ENCODE peak calls at places on chromosomes 3 and 15, in eight cellular contexts. R, S, X, M, I, A, V and B are unnamed samples.
A peak's percentile ranks its signal among the peaks of the same experiment; 100 is the strongest.

GRCh38 chr15:85750319-85750806 is 44.4 kb downstream of the KLHL25 start:
- DNase-seq in R (peak; percentile 64), S (no peak), X (no peak), M (no peak), I (no peak), A (no peak), V (peak; percentile 28), B (no peak)

GRCh38 chr3:31275038-31275562 is 257.6 kb upstream of the STT3B start:
- DNase-seq in R (no peak), S (no peak), X (no peak), M (no peak), I (no peak), A (no peak), V (peak; percentile 21), B (peak; percentile 81)

GRCh38 chr3:111538687-111539086 is 3.3 kb upstream of the CD96 start:
- DNase-seq in R (no peak), S (no peak), X (no peak), M (no peak), I (no peak), A (no peak), V (no peak), B (peak; percentile 59)

GRCh38 chr3:24156466-24156865 is 211.4 kb downstream of the NR1D2 start:
- DNase-seq in R (no peak), S (no peak), X (no peak), M (no peak), I (no peak), A (no peak), V (no peak), B (peak; percentile 86)

GRCh38 chr3:73036694-73037368 is 24.6 kb upstream of the EBLN2 start:
- DNase-seq in R (no peak), S (no peak), X (no peak), M (no peak), I (no peak), A (no peak), V (no peak), B (peak; percentile 37)

GRCh38 chr3:66320390-66320789 is 99.6 kb downstream of the SLC25A26 start:
- DNase-seq in R (no peak), S (no peak), X (no peak), M (no peak), I (no peak), A (no peak), V (no peak), B (no peak)

GRCh38 chr3:50609071-50609742 is 2.4 kb downstream of the CISH start:
- DNase-seq in R (no peak), S (no peak), X (no peak), M (no peak), I (no peak), A (no peak), V (no peak), B (no peak)

GRCh38 chr3:67018789-67019525 is 20.9 kb downstream of the KBTBD8 start:
- DNase-seq in R (no peak), S (no peak), X (no peak), M (no peak), I (no peak), A (no peak), V (no peak), B (no peak)

GRCh38 chr3:97917813-97918536 is 54.3 kb downstream of the RIOX2 start:
- DNase-seq in R (no peak), S (no peak), X (no peak), M (no peak), I (no peak), A (no peak), V (no peak), B (no peak)

GRCh38 chr15:101043011-101043410 is 123.9 kb downstream of the LRRK1 start:
- DNase-seq in R (no peak), S (no peak), X (no peak), M (peak; percentile 0), I (no peak), A (peak; percentile 14), V (no peak), B (no peak)

GRCh38 chr3:26118165-26118564 is 328.3 kb downstream of the OXSM start:
- DNase-seq in R (no peak), S (no peak), X (no peak), M (no peak), I (no peak), A (no peak), V (peak; percentile 84), B (no peak)